ENCODE peak calls at places on chromosome 13, in six cellular contexts. E is tibial nerve; R is T-helper 9 cell; S is activated gamma-delta T cell treated with anti-CD3 and anti-CD28 coated beads, Interleukin-2, amount 50 U/mL, for 16 hours; B is AG08396; K is ascending aorta. C is an unnamed sample.

GRCh38 chr13:27131202-27131623 is 40.4 kb downstream of the USP12 start:
- DNase-seq in B (no peak), E (no peak), S (peak), R (peak), K (no peak), C (no peak)

GRCh38 chr13:25727250-25727649 is 324.6 kb downstream of the SHISA2 start:
- DNase-seq in K (no peak), S (no peak), R (no peak), B (no peak), E (no peak), C (no peak)

GRCh38 chr13:83229574-83230300 is 652.5 kb downstream of the SLITRK1 start:
- DNase-seq in K (no peak), E (no peak), R (no peak), S (no peak), B (no peak), C (no peak)

GRCh38 chr13:66556306-66556705 is 673.8 kb downstream of the PCDH9 start:
- DNase-seq in R (no peak), K (no peak), S (no peak), B (no peak), E (no peak), C (no peak)

GRCh38 chr13:50310734-50311133 is 295.5 kb downstream of the KCNRG start:
- DNase-seq in R (no peak), S (no peak), K (no peak), E (no peak), B (no peak), C (no peak)

GRCh38 chr13:65834897-65835296 is 1395.2 kb downstream of the PCDH9 start:
- DNase-seq in B (no peak), E (no peak), R (no peak), S (no peak), K (no peak), C (no peak)

GRCh38 chr13:40617801-40618356 is 48.6 kb downstream of the FOXO1 start:
- DNase-seq in R (no peak), K (no peak), E (no peak), B (no peak), S (no peak), C (no peak)

GRCh38 chr13:113063091-113063491 is 42.5 kb upstream of the F7 start:
- DNase-seq in S (no peak), B (no peak), K (no peak), R (no peak), E (no peak), C (no peak)

GRCh38 chr13:38814331-38814730 is 127.5 kb downstream of the FREM2 start:
- DNase-seq in E (no peak), B (no peak), S (no peak), R (no peak), K (no peak), C (no peak)

GRCh38 chr13:77919351-77920294 is 992 bp upstream of the EDNRB start:
- DNase-seq in R (no peak), S (no peak), K (no peak), B (peak), E (peak), C (no peak)

C was measured in SIG-M5.